ENCODE peak calls at places on chromosome X, in seven cellular contexts. U is K562, D is HepG2, S is HCT116, T is GM12878, B is H1, J is SK-N-SH. C is an unnamed sample.

GRCh38 chrX:133838761-133839676 is 146.4 kb downstream of the GPC3 start:
- DNase-seq in U (peak), D (no peak), S (peak), T (no peak), B (peak), J (peak), C (peak)

GRCh38 chrX:152479525-152479924 is 28.4 kb upstream of the GABRA3 start:
- DNase-seq in U (no peak), D (no peak), S (no peak), T (no peak), B (no peak), J (no peak), C (no peak)

GRCh38 chrX:149898554-149898953 is 17.6 kb downstream of the MAGEA8 start:
- DNase-seq in U (no peak), D (no peak), S (no peak), T (no peak), B (no peak), J (no peak), C (no peak)

GRCh38 chrX:110167952-110168451 is 149.9 kb downstream of the AMMECR1 start:
- DNase-seq in U (peak), D (no peak), S (no peak), T (no peak), B (no peak), J (peak), C (peak)

GRCh38 chrX:72107320-72107719 is 24.4 kb downstream of the RTL5 start:
- DNase-seq in U (peak), D (no peak), S (no peak), T (no peak), B (no peak), J (peak), C (no peak)

GRCh38 chrX:150779367-150779766 is 86.2 kb downstream of the MTMR1 start:
- DNase-seq in U (no peak), D (no peak), S (no peak), T (no peak), B (no peak), J (no peak), C (no peak)

GRCh38 chrX:73876897-73877296 is 313.9 kb downstream of the CHIC1 start:
- DNase-seq in U (no peak), D (no peak), S (no peak), T (no peak), B (no peak), J (no peak), C (no peak)

GRCh38 chrX:123731987-123732678 is 719 bp downstream of the THOC2 start:
- DNase-seq in U (peak), D (no peak), S (no peak), T (no peak), B (no peak), J (peak), C (peak)

GRCh38 chrX:73850124-73851013 is 287.4 kb downstream of the CHIC1 start:
- DNase-seq in U (peak), D (peak), S (peak), T (peak), B (no peak), J (peak), C (no peak)

GRCh38 chrX:150332023-150332422 is 31.1 kb upstream of the MAMLD1 start:
- DNase-seq in U (no peak), D (no peak), S (no peak), T (no peak), B (no peak), J (no peak), C (no peak)

GRCh38 chrX:151039351-151039750 is 56.2 kb downstream of the HMGB3 start:
- DNase-seq in U (no peak), D (no peak), S (no peak), T (no peak), B (no peak), J (no peak), C (no peak)

GRCh38 chrX:131741103-131741581 is 197.3 kb downstream of the OR13H1 start:
- DNase-seq in U (no peak), D (no peak), S (no peak), T (peak), B (no peak), J (peak), C (no peak)

GRCh38 chrX:39772057-39772832 is 325.5 kb downstream of the BCOR start:
- DNase-seq in U (peak), D (peak), S (no peak), T (no peak), B (peak), J (no peak), C (no peak)

GRCh38 chrX:106203315-106203714 is 35.2 kb downstream of the PWWP3B start:
- DNase-seq in U (no peak), D (peak), S (no peak), T (no peak), B (no peak), J (no peak), C (no peak)

GRCh38 chrX:139691493-139691842 is 16.5 kb downstream of the MCF2 start:
- DNase-seq in U (no peak), D (no peak), S (no peak), T (no peak), B (no peak), J (peak), C (no peak)

GRCh38 chrX:130174051-130174704 is 2.4 kb downstream of the RAB33A start:
- DNase-seq in U (no peak), D (no peak), S (no peak), T (no peak), B (no peak), J (peak), C (peak)

GRCh38 chrX:110414679-110415439 is 56.2 kb downstream of the RTL9 start:
- DNase-seq in U (no peak), D (no peak), S (no peak), T (peak), B (no peak), J (no peak), C (no peak)

GRCh38 chrX:39874202-39874816 is 223.4 kb downstream of the BCOR start:
- DNase-seq in U (no peak), D (no peak), S (no peak), T (peak), B (no peak), J (no peak), C (no peak)

GRCh38 chrX:148700021-148700420 is 199.6 kb downstream of the AFF2 start:
- DNase-seq in U (no peak), D (no peak), S (no peak), T (no peak), B (no peak), J (no peak), C (no peak)

GRCh38 chrX:69152398-69152797 is 12.9 kb downstream of the PJA1 start:
- DNase-seq in U (no peak), D (peak), S (no peak), T (no peak), B (no peak), J (peak), C (no peak)

GRCh38 chrX:116009348-116009747 is 161.2 kb upstream of the AGTR2 start:
- DNase-seq in U (no peak), D (no peak), S (no peak), T (no peak), B (no peak), J (no peak), C (no peak)

GRCh38 chrX:139077303-139078131 is 366.0 kb upstream of the FGF13 start:
- DNase-seq in U (no peak), D (no peak), S (no peak), T (no peak), B (no peak), J (no peak), C (no peak)

GRCh38 chrX:12138366-12139313 is at the start of gene FRMPD4:
- DNase-seq in U (no peak), D (no peak), S (no peak), T (no peak), B (no peak), J (peak), C (no peak)

GRCh38 chrX:154430916-154431315 is 2.4 kb downstream of the ATP6AP1 start:
- DNase-seq in U (no peak), D (no peak), S (no peak), T (no peak), B (no peak), J (no peak), C (peak)

GRCh38 chrX:154775611-154776349 is 13.1 kb downstream of the DKC1 start:
- DNase-seq in U (no peak), D (no peak), S (no peak), T (no peak), B (no peak), J (no peak), C (peak)

GRCh38 chrX:132842839-132843238 is 115.6 kb downstream of the HS6ST2 start:
- DNase-seq in U (no peak), D (no peak), S (no peak), T (no peak), B (no peak), J (no peak), C (peak)

GRCh38 chrX:10090319-10090718 is 66.5 kb upstream of the CLCN4 start:
- DNase-seq in U (no peak), D (no peak), S (no peak), T (no peak), B (no peak), J (no peak), C (peak)

GRCh38 chrX:139194571-139195280 is 335.8 kb upstream of the F9 start:
- DNase-seq in U (peak), D (no peak), S (no peak), T (no peak), B (no peak), J (no peak), C (no peak)

GRCh38 chrX:16826207-16826606 is 39.9 kb downstream of the TXLNG start:
- DNase-seq in U (peak), D (peak), S (no peak), T (no peak), B (no peak), J (peak), C (peak)

GRCh38 chrX:47854474-47854873 is 17.8 kb downstream of the ZNF81 start:
- DNase-seq in U (no peak), D (no peak), S (no peak), T (no peak), B (no peak), J (peak), C (peak)
- TF ChIP-seq JUND in U (no peak), D (no peak), S (no peak), T (no peak), B (no peak), J (no peak), C (no peak)

GRCh38 chrX:14591976-14592375 is 62.6 kb downstream of the GLRA2 start:
- DNase-seq in U (no peak), D (no peak), S (no peak), T (no peak), B (no peak), J (no peak), C (no peak)
- TF ChIP-seq JUND in U (no peak), D (no peak), S (no peak), T (no peak), B (no peak), J (no peak), C (no peak)

GRCh38 chrX:19902110-19902509 is 14.7 kb upstream of the SH3KBP1 start:
- DNase-seq in U (no peak), D (no peak), S (no peak), T (no peak), B (no peak), J (no peak), C (no peak)

GRCh38 chrX:19907794-19908193 is 20.4 kb upstream of the SH3KBP1 start:
- DNase-seq in U (no peak), D (no peak), S (no peak), T (no peak), B (no peak), J (no peak), C (no peak)

GRCh38 chrX:19909761-19910160 is 22.4 kb upstream of the SH3KBP1 start:
- DNase-seq in U (no peak), D (no peak), S (no peak), T (no peak), B (no peak), J (no peak), C (no peak)

GRCh38 chrX:19906293-19906692 is 18.9 kb upstream of the SH3KBP1 start:
- DNase-seq in U (no peak), D (no peak), S (no peak), T (no peak), B (no peak), J (no peak), C (peak)

DNA sequence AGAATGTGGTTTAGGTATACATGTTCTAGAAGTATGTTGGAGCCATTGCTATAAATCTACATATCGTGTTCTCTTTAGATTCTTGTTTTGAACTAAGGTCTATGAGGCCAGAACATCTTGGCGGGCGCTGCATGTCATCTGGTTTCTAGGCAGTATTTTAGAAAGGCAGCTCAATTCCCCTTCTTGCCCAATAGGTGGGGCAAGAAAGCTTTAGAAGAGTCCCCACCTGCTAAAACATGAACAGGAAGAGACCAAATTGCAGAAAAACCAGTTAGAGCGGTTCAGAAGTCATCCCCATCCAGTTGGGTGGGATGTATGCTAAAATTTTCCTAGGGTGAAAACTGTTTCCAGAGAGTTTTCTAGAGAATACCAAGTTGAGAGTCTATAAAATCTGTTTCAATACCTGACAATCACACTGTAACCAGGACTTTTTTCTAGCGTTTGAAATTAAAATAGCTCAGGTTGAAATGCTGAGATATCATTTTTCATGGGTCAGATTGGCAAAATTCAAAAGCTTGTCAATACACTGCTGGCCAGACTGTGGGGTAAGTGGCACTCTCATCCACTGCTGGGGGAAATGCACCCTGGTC is 17.5 kb upstream of the SH3KBP1 start:
- DNase-seq in U (peak), D (peak), S (peak), T (no peak), B (no peak), J (peak), C (peak)
- TF ChIP-seq JUND in U (no peak), D (no peak), S (no peak), T (no peak), B (no peak), J (no peak), C (no peak)

DNA sequence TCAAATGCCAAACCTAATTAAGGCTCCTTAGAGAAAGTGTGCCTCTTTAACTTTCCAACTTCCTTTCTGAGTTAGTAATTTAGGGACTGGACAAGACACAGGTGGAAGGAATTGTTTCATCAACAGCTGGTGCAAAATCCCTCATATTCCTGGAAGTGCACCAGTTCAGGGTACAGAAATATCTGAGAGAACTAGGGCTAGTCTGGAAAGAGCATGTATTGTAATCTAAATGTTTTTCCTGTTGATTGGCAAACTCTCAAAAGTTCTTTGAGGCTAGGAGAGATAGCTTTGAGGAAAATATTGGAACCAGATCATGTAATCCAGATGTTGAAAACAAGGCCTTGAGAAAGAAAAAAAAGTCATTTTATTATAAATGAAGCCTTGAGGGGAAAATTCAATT is 98.1 kb upstream of the C1GALT1C1 start:
- DNase-seq in U (no peak), D (no peak), S (no peak), T (no peak), B (no peak), J (no peak), C (no peak)
- TF ChIP-seq JUND in U (no peak), D (no peak), S (no peak), T (no peak), B (no peak), J (no peak), C (no peak)

GRCh38 chrX:81259008-81259713 is 57.3 kb downstream of the SH3BGRL start:
- DNase-seq in U (no peak), D (no peak), S (no peak), T (no peak), B (no peak), J (no peak), C (no peak)

GRCh38 chrX:81257817-81258216 is 55.9 kb downstream of the SH3BGRL start:
- DNase-seq in U (no peak), D (no peak), S (no peak), T (no peak), B (no peak), J (no peak), C (no peak)

GRCh38 chrX:81261576-81261975 is 59.7 kb downstream of the SH3BGRL start:
- DNase-seq in U (no peak), D (peak), S (no peak), T (no peak), B (no peak), J (no peak), C (no peak)

GRCh38 chrX:81263067-81263466 is 61.2 kb downstream of the SH3BGRL start:
- DNase-seq in U (no peak), D (no peak), S (no peak), T (no peak), B (no peak), J (no peak), C (no peak)

DNA sequence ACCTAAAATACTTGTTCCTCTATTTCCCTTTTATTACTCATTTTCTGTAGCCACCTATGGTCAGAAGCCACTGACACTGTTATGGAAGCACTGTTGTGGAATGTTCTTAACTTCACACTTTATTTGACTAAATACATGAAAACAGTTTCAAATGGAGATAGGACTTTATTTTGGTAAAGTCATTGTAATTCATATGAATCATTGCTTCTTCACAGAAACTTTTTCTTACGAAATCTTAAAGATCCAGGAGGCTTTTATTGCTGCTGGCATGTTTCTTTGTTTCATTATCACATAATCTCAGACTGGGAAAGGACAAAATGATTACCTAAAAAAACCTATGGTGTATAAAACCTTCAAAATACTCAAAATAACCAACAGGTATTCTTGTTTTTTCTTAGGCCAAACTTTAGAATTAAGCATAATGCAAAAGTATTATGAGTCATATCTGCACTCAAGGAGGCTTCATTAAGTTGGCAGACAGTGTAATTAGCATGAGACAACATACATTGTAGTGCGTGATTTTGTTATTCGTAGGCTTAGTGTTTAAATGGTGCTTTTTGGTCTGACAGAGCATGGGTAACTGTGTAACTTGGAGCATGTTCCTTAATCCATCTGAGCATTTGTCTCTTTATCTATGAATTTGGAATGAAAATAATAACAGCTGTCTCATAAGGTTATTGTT is 58.0 kb downstream of the SH3BGRL start:
- DNase-seq in U (no peak), D (no peak), S (no peak), T (no peak), B (no peak), J (no peak), C (no peak)
- TF ChIP-seq JUND in U (no peak), D (no peak), S (no peak), T (no peak), B (no peak), J (no peak), C (no peak)

GRCh38 chrX:439236-439635 is 52.5 kb upstream of the PPP2R3B start:
- DNase-seq in U (no peak), D (no peak), S (no peak), T (no peak), B (no peak), J (no peak), C (no peak)
- TF ChIP-seq JUND in U (no peak), D (no peak), S (no peak), T (no peak), B (no peak), J (no peak), C (no peak)

GRCh38 chrX:128891554-128891953 is 631.7 kb downstream of the SMARCA1 start:
- DNase-seq in U (no peak), D (no peak), S (no peak), T (no peak), B (no peak), J (no peak), C (no peak)
- TF ChIP-seq JUND in U (no peak), D (no peak), S (no peak), T (no peak), B (no peak), J (no peak), C (no peak)

GRCh38 chrX:30065226-30065625 is 150.1 kb upstream of the MAGEB2 start:
- DNase-seq in U (no peak), D (no peak), S (no peak), T (no peak), B (no peak), J (no peak), C (no peak)

GRCh38 chrX:30060718-30061117 is 154.6 kb upstream of the MAGEB2 start:
- DNase-seq in U (no peak), D (no peak), S (peak), T (no peak), B (no peak), J (peak), C (peak)
- TF ChIP-seq JUND in U (no peak), D (no peak), S (no peak), T (no peak), B (no peak), J (no peak), C (no peak)

GRCh38 chrX:22378296-22378695 is 105.6 kb downstream of the CBLL2 start:
- DNase-seq in U (no peak), D (no peak), S (no peak), T (no peak), B (no peak), J (no peak), C (no peak)
- TF ChIP-seq JUND in U (no peak), D (no peak), S (no peak), T (no peak), B (no peak), J (no peak), C (no peak)